ENCODE peak calls at places on chromosomes 7 and 10, in ten cellular contexts. M is GM23248, R is GM23338, Y is heart left ventricle, J is Caco-2, E is astrocyte, X is colonic mucosa, P is mammary epithelial cell, W is hepatocyte, T is fibroblast of lung. U is an unnamed sample. For H3K27me3, the result is how much of the 10 kb centered on the place peaks cover.

GRCh38 chr7:64630496-64630895 is 35.4 kb upstream of the ZNF107 start:
- DNase-seq in R (peak), X (no peak), J (no peak), P (no peak), E (no peak), W (no peak), M (peak), Y (no peak), T (peak), U (no peak)

GRCh38 chr7:17617857-17618651 is 319.6 kb downstream of the AHR start:
- DNase-seq in X (no peak), P (no peak), Y (no peak), J (no peak), E (no peak), R (no peak), W (no peak), T (no peak), M (no peak), U (no peak)

GRCh38 chr7:141697211-141697871 is 4.6 kb downstream of the DENND11 start:
- DNase-seq in P (peak), R (no peak), J (no peak), W (no peak), E (peak), T (peak), M (peak), Y (no peak), X (no peak), U (peak)

GRCh38 chr7:82244947-82245346 is 198.6 kb downstream of the CACNA2D1 start:
- DNase-seq in P (no peak), Y (no peak), M (no peak), E (no peak), W (no peak), R (no peak), J (no peak), X (no peak), T (no peak), U (no peak)

GRCh38 chr10:21497177-21497807 is 28.2 kb downstream of the SKIDA1 start:
- DNase-seq in P (peak), M (peak), X (peak), J (peak), E (peak), Y (peak), T (peak), W (peak), R (peak), U (peak)

GRCh38 chr7:47895026-47895425 is 53.2 kb downstream of the PKD1L1 start:
- DNase-seq in R (no peak), J (no peak), M (no peak), E (no peak), P (no peak), T (no peak), X (no peak), W (no peak), Y (no peak), U (no peak)

GRCh38 chr7:114787556-114787955 is 134.3 kb upstream of the MDFIC start:
- DNase-seq in R (no peak), T (peak), E (peak), J (no peak), Y (no peak), W (no peak), X (no peak), M (no peak), P (no peak), U (peak)

GRCh38 chr10:83108565-83109333 is 1030.6 kb upstream of the GHITM start:
- DNase-seq in T (no peak), J (no peak), P (no peak), W (no peak), M (no peak), E (no peak), Y (no peak), R (no peak), X (no peak), U (no peak)

GRCh38 chr10:61902448-61903183 is 1.1 kb downstream of the ARID5B start:
- DNase-seq in Y (no peak), R (peak), M (peak), J (peak), W (peak), E (peak), X (peak), P (peak), T (peak), U (peak)

GRCh38 chr7:379456-380225 is 89.7 kb downstream of the FOXL3 start:
- DNase-seq in W (no peak), Y (peak), R (peak), M (peak), X (peak), E (no peak), P (no peak), T (no peak), J (no peak), U (no peak)

GRCh38 chr10:132677096-132677904 is 108.6 kb downstream of the NKX6-2 start:
- DNase-seq in W (no peak), R (no peak), E (no peak), Y (no peak), J (peak), T (peak), M (no peak), P (no peak), X (no peak), U (no peak)

GRCh38 chr10:61000769-61001730 is 57.1 kb upstream of the RHOBTB1 start:
- DNase-seq in R (peak), T (peak), W (peak), P (peak), J (peak), E (peak), Y (no peak), M (peak), X (peak), U (peak)

GRCh38 chr10:129440247-129440646 is 26.8 kb upstream of the MGMT start:
- DNase-seq in T (no peak), M (no peak), W (no peak), E (no peak), P (no peak), J (no peak), R (no peak), Y (no peak), X (no peak), U (no peak)

GRCh38 chr7:43479042-43479441 is 103.9 kb upstream of the STK17A start:
- DNase-seq in T (no peak), W (no peak), Y (no peak), J (no peak), R (no peak), X (no peak), P (peak), E (no peak), M (no peak), U (no peak)

GRCh38 chr7:151113344-151114150 is 27.3 kb downstream of the AGAP3 start:
- DNase-seq in J (peak), Y (peak), X (no peak), M (peak), E (peak), T (peak), P (peak), R (peak), W (peak), U (peak)

GRCh38 chr7:151116603-151117002 is 30.3 kb downstream of the AGAP3 start:
- DNase-seq in R (no peak), M (no peak), J (no peak), X (no peak), T (no peak), E (no peak), Y (peak), W (no peak), P (no peak), U (no peak)

GRCh38 chr7:151115836-151116418 is 29.7 kb downstream of the AGAP3 start:
- DNase-seq in M (no peak), T (no peak), J (no peak), Y (no peak), E (no peak), X (peak), P (peak), R (peak), W (peak), U (no peak)

GRCh38 chr7:151114151-151115090 is 28.1 kb downstream of the AGAP3 start:
- DNase-seq in W (peak), P (peak), T (peak), E (no peak), R (peak), J (no peak), X (peak), Y (peak), M (peak), U (no peak)

DNA sequence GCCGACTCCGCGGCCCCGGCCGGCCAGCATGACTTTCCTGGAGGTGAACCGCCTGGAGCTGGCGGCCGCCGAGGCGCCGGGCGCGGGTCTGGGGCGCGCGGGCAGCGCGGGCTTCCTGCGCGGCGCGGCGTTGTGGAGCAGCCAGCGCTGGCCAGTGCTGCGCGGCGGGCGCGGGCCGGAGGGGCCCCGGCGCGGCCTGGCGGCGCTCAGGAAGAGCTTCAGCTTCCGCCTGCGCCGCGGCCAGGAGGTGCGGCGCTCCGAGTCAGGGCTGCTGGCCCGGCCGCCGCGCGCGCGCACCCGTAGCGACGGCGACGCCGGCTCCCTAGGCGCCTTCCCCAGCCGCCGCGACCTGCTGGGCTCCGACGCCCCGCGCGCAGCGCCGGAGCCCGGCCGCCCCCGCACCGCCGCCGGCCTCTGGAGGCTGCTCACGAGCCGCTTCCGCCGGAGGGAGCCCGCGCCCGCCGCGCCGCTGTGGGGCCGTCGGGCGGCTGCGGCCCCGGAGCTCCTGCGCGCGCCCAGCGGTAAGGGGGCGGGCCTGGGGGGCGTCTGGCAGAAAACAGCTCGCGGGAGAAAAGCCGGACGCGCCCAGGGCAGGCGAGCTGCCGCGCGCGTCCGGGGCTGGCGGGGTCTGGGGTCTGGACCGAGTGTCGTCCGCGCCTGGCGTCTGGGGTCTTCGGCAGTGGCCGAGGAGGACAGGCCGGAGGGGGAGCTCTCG is 29.0 kb downstream of the AGAP3 start:
- DNase-seq in M (peak), R (peak), Y (peak), P (peak), W (peak), E (no peak), J (no peak), T (peak), X (no peak), U (no peak)
- H3K4me3 ChIP-seq in M (no peak), R (peak), Y (peak), P (peak), W (no peak), E (peak), J (no peak), T (no peak), X (peak), U (no peak)

GRCh38 chr10:79073784-79074432 is 5.1 kb downstream of the ZMIZ1 start:
- DNase-seq in T (peak), P (no peak), J (no peak), E (peak), Y (peak), M (no peak), R (no peak), W (peak), X (peak), U (peak)
- H3K27me3 ChIP-seq in T (under half), P (under half), J (under half), E (under half), Y (under half), M (under half), R (under half), W (under half), X (under half), U (under half)

GRCh38 chr10:33571616-33572015 is 237.1 kb upstream of the NRP1 start:
- DNase-seq in J (peak), W (peak), M (peak), P (peak), T (peak), R (no peak), X (no peak), E (peak), Y (no peak), U (no peak)
- H3K4me3 ChIP-seq in J (no peak), W (no peak), M (no peak), P (no peak), T (no peak), R (no peak), X (no peak), E (no peak), Y (no peak), U (no peak)

GRCh38 chr10:101085846-101086245 is 24.1 kb downstream of the KAZALD1 start:
- DNase-seq in Y (no peak), R (no peak), M (peak), W (no peak), T (no peak), P (peak), X (no peak), J (no peak), E (no peak), U (no peak)
- H3K27me3 ChIP-seq in Y (under half), R (under half), M (under half), W (half or more), T (under half), P (under half), X (under half), J (under half), E (under half), U (under half)

GRCh38 chr10:77925795-77926565 is 575 bp downstream of the DLG5 start:
- DNase-seq in X (peak), R (peak), T (peak), P (peak), Y (peak), M (peak), W (peak), E (no peak), J (peak), U (peak)
- H3K4me3 ChIP-seq in X (peak), R (peak), T (peak), P (peak), Y (peak), M (peak), W (peak), E (peak), J (peak), U (peak)

DNA sequence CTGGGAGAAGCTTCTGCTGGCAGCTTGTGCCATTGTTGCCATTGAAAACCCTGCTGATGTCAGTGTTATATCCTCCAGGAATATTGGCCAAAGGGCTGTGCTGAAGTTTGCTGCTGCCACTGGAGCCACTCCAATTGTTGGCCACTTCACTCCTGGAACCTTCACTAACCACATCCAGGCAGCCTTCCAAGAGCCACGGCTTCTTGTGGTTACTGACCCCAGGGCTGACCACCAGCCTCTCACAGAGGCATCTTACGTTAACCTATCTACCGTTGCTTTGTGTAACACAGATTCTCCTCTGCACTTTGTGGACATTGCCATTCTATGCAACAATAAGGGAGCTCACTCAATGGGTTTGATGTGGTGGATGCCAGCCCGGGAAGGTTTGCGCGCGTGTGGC is 220.7 kb downstream of the ADK start:
- DNase-seq in W (no peak), T (peak), X (no peak), J (no peak), Y (no peak), E (peak), P (no peak), M (no peak), R (no peak), U (peak)
- H3K27me3 ChIP-seq in W (under half), T (under half), X (under half), J (under half), Y (under half), E (under half), P (under half), M (under half), R (under half), U (under half)

GRCh38 chr7:155901176-155901575 is 88.9 kb upstream of the SHH start:
- DNase-seq in E (no peak), T (no peak), X (no peak), R (no peak), M (no peak), Y (no peak), J (no peak), W (no peak), P (no peak), U (no peak)
- H3K4me3 ChIP-seq in E (no peak), T (no peak), X (no peak), R (no peak), M (no peak), Y (no peak), J (no peak), W (no peak), P (no peak), U (no peak)

GRCh38 chr7:159116581-159117339 is 27.9 kb downstream of the VIPR2 start:
- DNase-seq in Y (no peak), P (no peak), E (no peak), T (no peak), X (no peak), M (no peak), J (peak), R (no peak), W (no peak), U (no peak)

GRCh38 chr7:159114981-159115380 is 29.7 kb downstream of the VIPR2 start:
- DNase-seq in M (no peak), E (no peak), J (no peak), W (no peak), P (no peak), R (no peak), X (no peak), Y (no peak), T (no peak), U (no peak)

GRCh38 chr7:159117366-159118219 is 27.1 kb downstream of the VIPR2 start:
- DNase-seq in T (no peak), X (no peak), Y (no peak), P (no peak), W (no peak), M (no peak), J (peak), E (no peak), R (no peak), U (no peak)

GRCh38 chr7:159114096-159114495 is 30.6 kb downstream of the VIPR2 start:
- DNase-seq in W (no peak), X (no peak), R (no peak), J (no peak), E (no peak), M (no peak), T (no peak), P (no peak), Y (no peak), U (no peak)

GRCh38 chr7:159115601-159116501 is 28.8 kb downstream of the VIPR2 start:
- DNase-seq in J (peak), M (no peak), W (no peak), X (no peak), T (no peak), R (no peak), E (no peak), Y (no peak), P (no peak), U (no peak)
- H3K27me3 ChIP-seq in J (under half), M (under half), W (under half), X (under half), T (under half), R (under half), E (under half), Y (under half), P (under half), U (under half)

U was measured in MG63.